ENCODE peak calls at places on chromosomes 11 and 22, in seven cellular contexts. W is stimulated activated CD4-positive, alpha-beta T cell treated with anti-CD3 and anti-CD28 coated beads, Interleukin-15, amount 100 ng/mL, for 1 hour; D is endodermal cell; R is iPS-NIHi11; Y is mesenchymal stem cell; B is GM04504; T is NCI-H2081. L is an unnamed sample.

GRCh38 chr11:78860720-78861422 is 286.2 kb upstream of the NARS2 start:
- DNase-seq in W (no peak), D (peak; percentile 71), R (peak; percentile 43), Y (peak; percentile 44), B (peak; percentile 9), T (no peak), L (no peak)

GRCh38 chr11:45920531-45921477 is 1.7 kb upstream of the LARGE2 start:
- DNase-seq in W (no peak), D (no peak), R (no peak), Y (no peak), B (no peak), T (no peak), L (no peak)

GRCh38 chr22:47340851-47341436 is 578.5 kb downstream of the TBC1D22A start:
- DNase-seq in W (no peak), D (no peak), R (no peak), Y (no peak), B (no peak), T (no peak), L (peak; percentile 14)

GRCh38 chr11:71488086-71488967 is 35.3 kb downstream of the NADSYN1 start:
- DNase-seq in W (no peak), D (peak; percentile 86), R (no peak), Y (peak; percentile 38), B (no peak), T (no peak), L (peak; percentile 92)

GRCh38 chr11:19253149-19253540 is 12.4 kb upstream of the E2F8 start:
- DNase-seq in W (no peak), D (no peak), R (no peak), Y (no peak), B (no peak), T (no peak), L (no peak)

GRCh38 chr11:94134651-94135512 is 6.2 kb downstream of the PANX1 start:
- DNase-seq in W (no peak), D (no peak), R (no peak), Y (peak; percentile 96), B (peak; percentile 87), T (no peak), L (peak; percentile 84)

GRCh38 chr22:33321466-33321865 is 263.3 kb upstream of the SYN3 start:
- DNase-seq in W (no peak), D (no peak), R (no peak), Y (no peak), B (no peak), T (no peak), L (no peak)

GRCh38 chr22:17271711-17272451 is 52.6 kb upstream of the ADA2 start:
- DNase-seq in W (no peak), D (no peak), R (no peak), Y (no peak), B (no peak), T (no peak), L (no peak)

GRCh38 chr11:110121204-110121603 is 28.0 kb downstream of the ZC3H12C start:
- DNase-seq in W (no peak), D (no peak), R (no peak), Y (no peak), B (peak; percentile 39), T (no peak), L (peak; percentile 8)

GRCh38 chr22:31235076-31235475 is 23.0 kb downstream of the LIMK2 start:
- DNase-seq in W (no peak), D (no peak), R (no peak), Y (peak; percentile 57), B (no peak), T (no peak), L (no peak)

GRCh38 chr22:50488006-50488677 is 1.5 kb downstream of the MIOX start:
- DNase-seq in W (no peak), D (no peak), R (no peak), Y (no peak), B (no peak), T (no peak), L (no peak)

GRCh38 chr11:44753965-44754645 is 27.3 kb downstream of the TSPAN18 start:
- DNase-seq in W (no peak), D (peak; percentile 58), R (no peak), Y (no peak), B (no peak), T (no peak), L (no peak)

GRCh38 chr11:66720223-66720898 is 8.7 kb downstream of the SPTBN2 start:
- DNase-seq in W (no peak), D (peak; percentile 86), R (peak; percentile 95), Y (no peak), B (no peak), T (peak; percentile 88), L (peak; percentile 94)

GRCh38 chr11:2983908-2984307 is 8.2 kb downstream of the NAP1L4 start:
- DNase-seq in W (no peak), D (no peak), R (no peak), Y (no peak), B (no peak), T (no peak), L (no peak)

GRCh38 chr22:29706493-29706892 is 13.3 kb upstream of the CABP7 start:
- DNase-seq in W (no peak), D (peak; percentile 84), R (no peak), Y (no peak), B (no peak), T (no peak), L (no peak)

GRCh38 chr11:129451524-129451923 is 75.9 kb downstream of the BARX2 start:
- DNase-seq in W (no peak), D (no peak), R (no peak), Y (no peak), B (no peak), T (no peak), L (no peak)

L was measured in A172.